ENCODE peak calls at places on chromosome 15, in ten cellular contexts. W, J, V, G, O, F, P, H, Q and U are unnamed samples.

GRCh38 chr15:99564221-99565030 is 1.4 kb upstream of the MEF2A start:
- DNase-seq in W (peak), J (no peak), V (no peak), G (peak), O (no peak), F (no peak), P (peak), H (peak), Q (peak), U (peak)

GRCh38 chr15:85458764-85459163 is 78.4 kb downstream of the AKAP13 start:
- DNase-seq in W (no peak), J (no peak), V (no peak), G (no peak), O (no peak), F (peak), P (peak), H (no peak), Q (no peak), U (peak)

GRCh38 chr15:62066663-62067447 is at the start of gene C2CD4A:
- DNase-seq in W (peak), J (peak), V (peak), G (peak), O (peak), F (peak), P (peak), H (peak), Q (peak), U (peak)

GRCh38 chr15:71543413-71543812 is 266.9 kb upstream of the NR2E3 start:
- DNase-seq in W (no peak), J (no peak), V (no peak), G (no peak), O (no peak), F (no peak), P (no peak), H (no peak), Q (no peak), U (no peak)

GRCh38 chr15:48693474-48693873 is 48.0 kb upstream of the FBN1 start:
- DNase-seq in W (no peak), J (no peak), V (no peak), G (no peak), O (no peak), F (no peak), P (peak), H (no peak), Q (no peak), U (no peak)

GRCh38 chr15:58038426-58039106 is 26.9 kb downstream of the ALDH1A2 start:
- DNase-seq in W (no peak), J (peak), V (no peak), G (no peak), O (no peak), F (no peak), P (peak), H (no peak), Q (no peak), U (peak)

GRCh38 chr15:96070636-96071035 is 259.9 kb upstream of the NR2F2 start:
- DNase-seq in W (no peak), J (no peak), V (no peak), G (no peak), O (no peak), F (peak), P (peak), H (no peak), Q (no peak), U (no peak)

GRCh38 chr15:62491642-62492041 is 326.6 kb upstream of the C2CD4B start:
- DNase-seq in W (no peak), J (no peak), V (no peak), G (no peak), O (no peak), F (no peak), P (peak), H (no peak), Q (no peak), U (no peak)

GRCh38 chr15:69648215-69648614 is 195.6 kb downstream of the RPLP1 start:
- DNase-seq in W (no peak), J (no peak), V (no peak), G (no peak), O (no peak), F (no peak), P (no peak), H (no peak), Q (no peak), U (no peak)

GRCh38 chr15:75237316-75237982 is 20.7 kb upstream of the GOLGA6C start:
- DNase-seq in W (peak), J (no peak), V (peak), G (no peak), O (peak), F (no peak), P (no peak), H (peak), Q (no peak), U (no peak)

GRCh38 chr15:51494411-51495314 is 127.9 kb downstream of the DMXL2 start:
- DNase-seq in W (no peak), J (no peak), V (no peak), G (no peak), O (no peak), F (no peak), P (peak), H (no peak), Q (no peak), U (no peak)

GRCh38 chr15:40843885-40844542 is at the start of gene SPINT1:
- DNase-seq in W (peak), J (peak), V (no peak), G (no peak), O (no peak), F (no peak), P (peak), H (peak), Q (no peak), U (peak)

GRCh38 chr15:25763206-25763880 is 99.8 kb downstream of the ATP10A start:
- DNase-seq in W (no peak), J (peak), V (no peak), G (no peak), O (no peak), F (peak), P (no peak), H (no peak), Q (no peak), U (no peak)

GRCh38 chr15:47820780-47821319 is 103.5 kb downstream of the SEMA6D start:
- DNase-seq in W (no peak), J (no peak), V (no peak), G (no peak), O (no peak), F (no peak), P (peak), H (no peak), Q (no peak), U (peak)

GRCh38 chr15:48144889-48145288 is 24.1 kb downstream of the SLC24A5 start:
- DNase-seq in W (no peak), J (no peak), V (no peak), G (no peak), O (no peak), F (no peak), P (peak), H (no peak), Q (no peak), U (no peak)

GRCh38 chr15:25690673-25691543 is 172.2 kb downstream of the ATP10A start:
- DNase-seq in W (no peak), J (no peak), V (no peak), G (no peak), O (no peak), F (no peak), P (peak), H (peak), Q (no peak), U (peak)

GRCh38 chr15:40054056-40054745 is 15.2 kb upstream of the SRP14 start:
- DNase-seq in W (no peak), J (no peak), V (no peak), G (no peak), O (no peak), F (no peak), P (peak), H (peak), Q (no peak), U (no peak)

GRCh38 chr15:101063212-101063611 is 144.1 kb downstream of the LRRK1 start:
- DNase-seq in W (peak), J (no peak), V (no peak), G (no peak), O (no peak), F (no peak), P (no peak), H (no peak), Q (no peak), U (no peak)

GRCh38 chr15:59862191-59863155 is 141.6 kb upstream of the FOXB1 start:
- DNase-seq in W (no peak), J (no peak), V (no peak), G (no peak), O (no peak), F (no peak), P (no peak), H (no peak), Q (no peak), U (no peak)

GRCh38 chr15:65389226-65389625 is 11.4 kb upstream of the IGDCC3 start:
- DNase-seq in W (no peak), J (no peak), V (peak), G (no peak), O (no peak), F (no peak), P (no peak), H (no peak), Q (no peak), U (no peak)

GRCh38 chr15:86121568-86121967 is 41.9 kb downstream of the AGBL1 start:
- DNase-seq in W (no peak), J (no peak), V (no peak), G (no peak), O (no peak), F (no peak), P (no peak), H (no peak), Q (no peak), U (no peak)

GRCh38 chr15:99590913-99591646 is 25.3 kb downstream of the MEF2A start:
- DNase-seq in W (no peak), J (no peak), V (no peak), G (no peak), O (no peak), F (no peak), P (no peak), H (no peak), Q (no peak), U (no peak)

GRCh38 chr15:26295331-26295730 is 432.2 kb upstream of the ATP10A start:
- DNase-seq in W (no peak), J (no peak), V (no peak), G (no peak), O (no peak), F (no peak), P (no peak), H (no peak), Q (no peak), U (no peak)

GRCh38 chr15:71131601-71132357 is 16.5 kb downstream of the THSD4 start:
- DNase-seq in W (no peak), J (no peak), V (no peak), G (no peak), O (no peak), F (peak), P (peak), H (no peak), Q (no peak), U (peak)

GRCh38 chr15:45449878-45450277 is 71.5 kb upstream of the GATM start:
- DNase-seq in W (no peak), J (peak), V (no peak), G (no peak), O (no peak), F (no peak), P (no peak), H (peak), Q (no peak), U (no peak)

GRCh38 chr15:64044315-64045105 is 1.8 kb downstream of the DAPK2 start:
- DNase-seq in W (no peak), J (peak), V (no peak), G (no peak), O (no peak), F (no peak), P (no peak), H (peak), Q (no peak), U (no peak)

GRCh38 chr15:45183511-45183910 is 4.3 kb downstream of the SHF start:
- DNase-seq in W (no peak), J (no peak), V (no peak), G (no peak), O (no peak), F (no peak), P (no peak), H (no peak), Q (no peak), U (no peak)

GRCh38 chr15:88897456-88898194 is 2.3 kb upstream of the HAPLN3 start:
- DNase-seq in W (peak), J (peak), V (peak), G (peak), O (peak), F (peak), P (peak), H (peak), Q (peak), U (peak)
- TF ChIP-seq CTCF in W (peak), J (no peak), V (peak), G (peak), O (peak), F (peak), P (peak), H (peak), Q (peak), U (peak)

DNA sequence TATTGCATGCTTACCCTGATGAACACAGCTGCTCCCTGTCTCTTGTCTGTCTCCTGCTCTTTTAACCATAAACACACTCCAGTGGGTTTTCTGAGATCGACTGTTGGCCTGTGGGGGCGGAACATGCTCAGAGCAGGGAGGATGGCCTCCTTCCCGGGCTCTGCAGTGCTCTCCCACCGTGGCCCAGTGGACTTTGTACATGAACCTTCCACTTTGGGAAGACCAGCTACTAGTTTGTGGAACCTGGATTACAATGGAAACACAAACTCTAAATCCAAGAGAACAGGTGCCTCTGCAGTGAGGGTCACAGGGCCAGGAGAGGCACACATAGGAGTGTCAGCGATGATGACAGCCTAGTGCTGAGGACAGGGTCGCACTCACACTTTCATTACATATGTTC is 56.5 kb downstream of the KLF13 start:
- DNase-seq in W (no peak), J (no peak), V (no peak), G (no peak), O (no peak), F (no peak), P (no peak), H (peak), Q (no peak), U (no peak)
- H3K27ac ChIP-seq in W (no peak), J (no peak), V (peak), G (no peak), O (no peak), F (no peak), P (no peak), H (no peak), Q (no peak), U (peak)

GRCh38 chr15:33021806-33022389 is 172.6 kb downstream of the FMN1 start:
- DNase-seq in W (peak), J (no peak), V (no peak), G (peak), O (no peak), F (peak), P (peak), H (no peak), Q (no peak), U (peak)
- TF ChIP-seq CTCF in W (peak), J (no peak), V (peak), G (peak), O (peak), F (peak), P (peak), H (peak), Q (peak), U (peak)

DNA sequence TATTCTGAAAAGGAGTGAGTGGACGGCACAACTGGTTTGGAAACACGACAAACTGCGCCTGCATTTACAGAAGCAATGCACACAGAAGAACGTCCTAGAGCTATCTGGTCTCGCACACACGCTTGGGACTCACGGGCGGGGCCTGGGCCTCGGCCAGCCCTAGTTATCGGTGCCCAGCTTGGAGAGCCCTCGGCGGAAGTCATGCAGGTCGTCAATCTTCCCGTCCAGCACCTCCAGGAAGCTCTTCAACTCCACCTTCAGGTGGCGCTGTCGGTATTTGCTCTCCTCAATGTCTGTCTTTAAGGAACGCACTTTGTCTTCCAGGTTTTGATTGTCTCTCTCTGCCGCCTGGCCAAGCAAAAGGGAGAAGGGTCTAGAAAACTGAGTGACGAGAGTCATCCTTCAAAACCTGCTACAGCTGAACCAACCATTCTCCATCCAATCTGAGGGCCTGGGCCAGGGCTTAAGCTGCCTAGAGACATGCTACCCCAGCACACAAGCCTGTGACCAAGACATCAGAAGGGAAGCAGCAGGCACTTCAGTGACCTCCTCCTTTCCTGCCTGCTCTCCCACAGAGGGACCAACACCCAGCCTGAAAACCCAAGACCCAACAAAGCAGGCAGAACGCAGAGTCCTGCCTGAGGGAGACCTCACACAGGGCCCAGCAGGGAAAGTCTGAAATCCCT is 40.3 kb downstream of the WHAMM start:
- DNase-seq in W (peak), J (peak), V (peak), G (peak), O (peak), F (peak), P (peak), H (peak), Q (peak), U (peak)
- H3K27ac ChIP-seq in W (no peak), J (peak), V (peak), G (no peak), O (peak), F (no peak), P (no peak), H (no peak), Q (peak), U (peak)